ENCODE peak calls at places on chromosomes 1 and 21, in nine cellular contexts. One of them, this sample, is unnamed.

GRCh38 chr1:176559474-176560390 is 96.8 kb downstream of the PAPPA2 start:
- DNase-seq in K562: peak
- DNase-seq in breast epithelium: no peak
- DNase-seq in fibroblast of mammary gland: peak
- DNase-seq in heart left ventricle: peak
- DNase-seq in IMR-90: peak
- DNase-seq in AG09309: peak
- DNase-seq in endodermal cell: peak
- DNase-seq in dorsolateral prefrontal cortex: no peak
- DNase-seq in this sample: peak

GRCh38 chr1:19682257-19682656 is 17.6 kb downstream of the HTR6 start:
- DNase-seq in K562: peak
- DNase-seq in breast epithelium: no peak
- DNase-seq in fibroblast of mammary gland: peak
- DNase-seq in heart left ventricle: no peak
- DNase-seq in IMR-90: peak
- DNase-seq in AG09309: peak
- DNase-seq in endodermal cell: no peak
- DNase-seq in dorsolateral prefrontal cortex: peak
- DNase-seq in this sample: no peak

GRCh38 chr1:117572546-117572945 is 33.3 kb upstream of the TENT5C start:
- DNase-seq in K562: no peak
- DNase-seq in breast epithelium: no peak
- DNase-seq in fibroblast of mammary gland: no peak
- DNase-seq in heart left ventricle: no peak
- DNase-seq in IMR-90: no peak
- DNase-seq in AG09309: no peak
- DNase-seq in endodermal cell: peak
- DNase-seq in dorsolateral prefrontal cortex: no peak
- DNase-seq in this sample: peak

GRCh38 chr1:3491291-3492246 is 37.1 kb downstream of the ARHGEF16 start:
- DNase-seq in K562: peak
- DNase-seq in breast epithelium: peak
- DNase-seq in fibroblast of mammary gland: peak
- DNase-seq in heart left ventricle: peak
- DNase-seq in IMR-90: peak
- DNase-seq in AG09309: no peak
- DNase-seq in endodermal cell: peak
- DNase-seq in dorsolateral prefrontal cortex: peak
- DNase-seq in this sample: peak

GRCh38 chr1:232575524-232576040 is 54.4 kb downstream of the SIPA1L2 start:
- DNase-seq in K562: no peak
- DNase-seq in breast epithelium: no peak
- DNase-seq in fibroblast of mammary gland: no peak
- DNase-seq in heart left ventricle: no peak
- DNase-seq in IMR-90: peak
- DNase-seq in AG09309: no peak
- DNase-seq in endodermal cell: no peak
- DNase-seq in dorsolateral prefrontal cortex: no peak
- DNase-seq in this sample: no peak

GRCh38 chr21:41631564-41632461 is 123.9 kb upstream of the TMPRSS2 start:
- DNase-seq in K562: no peak
- DNase-seq in breast epithelium: peak
- DNase-seq in fibroblast of mammary gland: peak
- DNase-seq in heart left ventricle: no peak
- DNase-seq in IMR-90: no peak
- DNase-seq in AG09309: no peak
- DNase-seq in endodermal cell: no peak
- DNase-seq in dorsolateral prefrontal cortex: no peak
- DNase-seq in this sample: peak

GRCh38 chr1:94617139-94617805 is 75.7 kb upstream of the F3 start:
- DNase-seq in K562: no peak
- DNase-seq in breast epithelium: no peak
- DNase-seq in fibroblast of mammary gland: peak
- DNase-seq in heart left ventricle: no peak
- DNase-seq in IMR-90: peak
- DNase-seq in AG09309: no peak
- DNase-seq in endodermal cell: no peak
- DNase-seq in dorsolateral prefrontal cortex: no peak
- DNase-seq in this sample: no peak

GRCh38 chr1:94324168-94324544 is 86.8 kb upstream of the ARHGAP29 start:
- DNase-seq in K562: no peak
- DNase-seq in breast epithelium: no peak
- DNase-seq in fibroblast of mammary gland: peak
- DNase-seq in heart left ventricle: no peak
- DNase-seq in IMR-90: peak
- DNase-seq in AG09309: no peak
- DNase-seq in endodermal cell: no peak
- DNase-seq in dorsolateral prefrontal cortex: no peak
- DNase-seq in this sample: no peak

GRCh38 chr21:40102682-40103081 is 235.4 kb downstream of the PCP4 start:
- DNase-seq in K562: no peak
- DNase-seq in breast epithelium: no peak
- DNase-seq in fibroblast of mammary gland: no peak
- DNase-seq in heart left ventricle: no peak
- DNase-seq in IMR-90: no peak
- DNase-seq in AG09309: no peak
- DNase-seq in endodermal cell: no peak
- DNase-seq in dorsolateral prefrontal cortex: no peak
- DNase-seq in this sample: no peak

GRCh38 chr1:54741531-54741930 is 22.8 kb downstream of the PARS2 start:
- DNase-seq in K562: no peak
- DNase-seq in breast epithelium: no peak
- DNase-seq in fibroblast of mammary gland: no peak
- DNase-seq in heart left ventricle: no peak
- DNase-seq in IMR-90: no peak
- DNase-seq in AG09309: no peak
- DNase-seq in endodermal cell: no peak
- DNase-seq in dorsolateral prefrontal cortex: no peak
- DNase-seq in this sample: no peak

GRCh38 chr1:174963547-174964125 is 36.1 kb upstream of the CACYBP start:
- DNase-seq in K562: peak
- DNase-seq in breast epithelium: no peak
- DNase-seq in fibroblast of mammary gland: no peak
- DNase-seq in heart left ventricle: no peak
- DNase-seq in IMR-90: no peak
- DNase-seq in AG09309: no peak
- DNase-seq in endodermal cell: no peak
- DNase-seq in dorsolateral prefrontal cortex: no peak
- DNase-seq in this sample: no peak

GRCh38 chr1:51519048-51519856 is at the start of gene EPS15:
- DNase-seq in K562: peak
- DNase-seq in breast epithelium: peak
- DNase-seq in fibroblast of mammary gland: peak
- DNase-seq in heart left ventricle: peak
- DNase-seq in IMR-90: peak
- DNase-seq in AG09309: no peak
- DNase-seq in endodermal cell: peak
- DNase-seq in dorsolateral prefrontal cortex: peak
- DNase-seq in this sample: peak

GRCh38 chr1:44632511-44633072 is 41.7 kb downstream of the TMEM53 start:
- DNase-seq in K562: peak
- DNase-seq in breast epithelium: no peak
- DNase-seq in fibroblast of mammary gland: no peak
- DNase-seq in heart left ventricle: no peak
- DNase-seq in IMR-90: peak
- DNase-seq in AG09309: no peak
- DNase-seq in endodermal cell: no peak
- DNase-seq in dorsolateral prefrontal cortex: no peak
- DNase-seq in this sample: no peak

GRCh38 chr1:153848805-153849204 is 73.6 kb downstream of the SLC27A3 start:
- DNase-seq in K562: no peak
- DNase-seq in breast epithelium: no peak
- DNase-seq in fibroblast of mammary gland: no peak
- DNase-seq in heart left ventricle: no peak
- DNase-seq in IMR-90: no peak
- DNase-seq in AG09309: no peak
- DNase-seq in endodermal cell: no peak
- DNase-seq in dorsolateral prefrontal cortex: no peak
- DNase-seq in this sample: no peak

GRCh38 chr1:202397256-202397655 is 48.8 kb downstream of the PPP1R12B start:
- DNase-seq in K562: no peak
- DNase-seq in breast epithelium: no peak
- DNase-seq in fibroblast of mammary gland: no peak
- DNase-seq in heart left ventricle: no peak
- DNase-seq in IMR-90: no peak
- DNase-seq in AG09309: no peak
- DNase-seq in endodermal cell: no peak
- DNase-seq in dorsolateral prefrontal cortex: no peak
- DNase-seq in this sample: no peak

GRCh38 chr21:26843912-26844257 is 1.3 kb downstream of the ADAMTS1 start:
- DNase-seq in K562: no peak
- DNase-seq in breast epithelium: no peak
- DNase-seq in fibroblast of mammary gland: peak
- DNase-seq in heart left ventricle: no peak
- DNase-seq in IMR-90: peak
- DNase-seq in AG09309: no peak
- DNase-seq in endodermal cell: no peak
- DNase-seq in dorsolateral prefrontal cortex: no peak
- DNase-seq in this sample: no peak

GRCh38 chr21:26844258-26845065 is 747 bp downstream of the ADAMTS1 start:
- DNase-seq in K562: no peak
- DNase-seq in breast epithelium: peak
- DNase-seq in fibroblast of mammary gland: no peak
- DNase-seq in heart left ventricle: peak
- DNase-seq in IMR-90: peak
- DNase-seq in AG09309: no peak
- DNase-seq in endodermal cell: peak
- DNase-seq in dorsolateral prefrontal cortex: peak
- DNase-seq in this sample: peak

GRCh38 chr21:26842300-26842699 is 2.9 kb downstream of the ADAMTS1 start:
- DNase-seq in K562: no peak
- DNase-seq in breast epithelium: no peak
- DNase-seq in fibroblast of mammary gland: peak
- DNase-seq in heart left ventricle: no peak
- DNase-seq in IMR-90: peak
- DNase-seq in AG09309: no peak
- DNase-seq in endodermal cell: no peak
- DNase-seq in dorsolateral prefrontal cortex: no peak
- DNase-seq in this sample: no peak

GRCh38 chr21:26845066-26845749 is at the start of gene ADAMTS1:
- DNase-seq in K562: no peak
- DNase-seq in breast epithelium: peak
- DNase-seq in fibroblast of mammary gland: peak
- DNase-seq in heart left ventricle: peak
- DNase-seq in IMR-90: peak
- DNase-seq in AG09309: peak
- DNase-seq in endodermal cell: peak
- DNase-seq in dorsolateral prefrontal cortex: peak
- DNase-seq in this sample: peak

GRCh38 chr21:26842976-26843911 is 2.0 kb downstream of the ADAMTS1 start:
- DNase-seq in K562: no peak
- DNase-seq in breast epithelium: peak
- DNase-seq in fibroblast of mammary gland: peak
- DNase-seq in heart left ventricle: peak
- DNase-seq in IMR-90: peak
- DNase-seq in AG09309: peak
- DNase-seq in endodermal cell: peak
- DNase-seq in dorsolateral prefrontal cortex: peak
- DNase-seq in this sample: peak
- H3K4me3 ChIP-seq in K562: no peak
- H3K4me3 ChIP-seq in breast epithelium: peak
- H3K4me3 ChIP-seq in fibroblast of mammary gland: peak
- H3K4me3 ChIP-seq in heart left ventricle: peak
- H3K4me3 ChIP-seq in IMR-90: peak
- H3K4me3 ChIP-seq in AG09309: peak
- H3K4me3 ChIP-seq in endodermal cell: peak
- H3K4me3 ChIP-seq in dorsolateral prefrontal cortex: peak
- H3K4me3 ChIP-seq in this sample: peak

GRCh38 chr1:31222176-31222575 is 17.5 kb downstream of the NKAIN1 start:
- DNase-seq in K562: no peak
- DNase-seq in breast epithelium: no peak
- DNase-seq in fibroblast of mammary gland: no peak
- DNase-seq in heart left ventricle: no peak
- DNase-seq in IMR-90: no peak
- DNase-seq in AG09309: no peak
- DNase-seq in endodermal cell: no peak
- DNase-seq in dorsolateral prefrontal cortex: no peak
- DNase-seq in this sample: no peak
- TF ChIP-seq CTCF in K562: no peak
- TF ChIP-seq CTCF in breast epithelium: no peak
- TF ChIP-seq CTCF in fibroblast of mammary gland: no peak
- TF ChIP-seq CTCF in heart left ventricle: no peak
- TF ChIP-seq CTCF in IMR-90: no peak
- TF ChIP-seq CTCF in AG09309: no peak
- TF ChIP-seq CTCF in endodermal cell: no peak
- TF ChIP-seq CTCF in dorsolateral prefrontal cortex: no peak
- TF ChIP-seq CTCF in this sample: no peak

GRCh38 chr1:231395051-231395995 is 26.8 kb downstream of the EGLN1 start:
- DNase-seq in K562: no peak
- DNase-seq in breast epithelium: no peak
- DNase-seq in fibroblast of mammary gland: peak
- DNase-seq in heart left ventricle: no peak
- DNase-seq in IMR-90: peak
- DNase-seq in AG09309: peak
- DNase-seq in endodermal cell: no peak
- DNase-seq in dorsolateral prefrontal cortex: no peak
- DNase-seq in this sample: peak

GRCh38 chr1:231397882-231398671 is 24.0 kb downstream of the EGLN1 start:
- DNase-seq in K562: no peak
- DNase-seq in breast epithelium: no peak
- DNase-seq in fibroblast of mammary gland: no peak
- DNase-seq in heart left ventricle: no peak
- DNase-seq in IMR-90: no peak
- DNase-seq in AG09309: no peak
- DNase-seq in endodermal cell: no peak
- DNase-seq in dorsolateral prefrontal cortex: no peak
- DNase-seq in this sample: no peak

GRCh38 chr1:231396643-231397042 is 25.4 kb downstream of the EGLN1 start:
- DNase-seq in K562: no peak
- DNase-seq in breast epithelium: no peak
- DNase-seq in fibroblast of mammary gland: peak
- DNase-seq in heart left ventricle: no peak
- DNase-seq in IMR-90: no peak
- DNase-seq in AG09309: no peak
- DNase-seq in endodermal cell: no peak
- DNase-seq in dorsolateral prefrontal cortex: no peak
- DNase-seq in this sample: no peak

GRCh38 chr1:231393668-231394067 is 28.4 kb downstream of the EGLN1 start:
- DNase-seq in K562: no peak
- DNase-seq in breast epithelium: no peak
- DNase-seq in fibroblast of mammary gland: no peak
- DNase-seq in heart left ventricle: no peak
- DNase-seq in IMR-90: no peak
- DNase-seq in AG09309: no peak
- DNase-seq in endodermal cell: no peak
- DNase-seq in dorsolateral prefrontal cortex: no peak
- DNase-seq in this sample: no peak

GRCh38 chr1:231395996-231396385 is 26.1 kb downstream of the EGLN1 start:
- DNase-seq in K562: no peak
- DNase-seq in breast epithelium: no peak
- DNase-seq in fibroblast of mammary gland: no peak
- DNase-seq in heart left ventricle: no peak
- DNase-seq in IMR-90: no peak
- DNase-seq in AG09309: no peak
- DNase-seq in endodermal cell: no peak
- DNase-seq in dorsolateral prefrontal cortex: no peak
- DNase-seq in this sample: no peak
- H3K4me3 ChIP-seq in K562: no peak
- H3K4me3 ChIP-seq in breast epithelium: no peak
- H3K4me3 ChIP-seq in fibroblast of mammary gland: no peak
- H3K4me3 ChIP-seq in heart left ventricle: no peak
- H3K4me3 ChIP-seq in IMR-90: no peak
- H3K4me3 ChIP-seq in AG09309: no peak
- H3K4me3 ChIP-seq in endodermal cell: no peak
- H3K4me3 ChIP-seq in dorsolateral prefrontal cortex: no peak
- H3K4me3 ChIP-seq in this sample: no peak

GRCh38 chr1:211741116-211741515 is 65.7 kb upstream of the NEK2 start:
- DNase-seq in K562: peak
- DNase-seq in breast epithelium: no peak
- DNase-seq in fibroblast of mammary gland: no peak
- DNase-seq in heart left ventricle: no peak
- DNase-seq in IMR-90: no peak
- DNase-seq in AG09309: no peak
- DNase-seq in endodermal cell: peak
- DNase-seq in dorsolateral prefrontal cortex: no peak
- DNase-seq in this sample: peak
- TF ChIP-seq CTCF in K562: peak
- TF ChIP-seq CTCF in breast epithelium: no peak
- TF ChIP-seq CTCF in fibroblast of mammary gland: no peak
- TF ChIP-seq CTCF in heart left ventricle: no peak
- TF ChIP-seq CTCF in IMR-90: no peak
- TF ChIP-seq CTCF in AG09309: no peak
- TF ChIP-seq CTCF in endodermal cell: peak
- TF ChIP-seq CTCF in dorsolateral prefrontal cortex: no peak
- TF ChIP-seq CTCF in this sample: no peak